ENCODE peak calls at places on chromosomes 7 and 10, in eight cellular contexts. Z, U, C, S, X, D, R and G are unnamed samples.

GRCh38 chr10:121595806-121596667 is 2.2 kb downstream of the FGFR2 start:
- DNase-seq in Z (no peak), U (no peak), C (no peak), S (peak), X (no peak), D (no peak), R (peak), G (no peak)

GRCh38 chr7:41096921-41097320 is 606.0 kb downstream of the INHBA start:
- DNase-seq in Z (no peak), U (no peak), C (no peak), S (no peak), X (no peak), D (no peak), R (no peak), G (no peak)

GRCh38 chr7:128431221-128431620 is 21.4 kb upstream of the IMPDH1 start:
- DNase-seq in Z (no peak), U (no peak), C (no peak), S (peak), X (no peak), D (no peak), R (no peak), G (peak)

GRCh38 chr7:99792983-99793382 is 9.0 kb upstream of the CYP3A4 start:
- DNase-seq in Z (peak), U (no peak), C (no peak), S (no peak), X (no peak), D (no peak), R (no peak), G (no peak)

GRCh38 chr7:69994218-69994617 is 395.9 kb downstream of the AUTS2 start:
- DNase-seq in Z (no peak), U (no peak), C (no peak), S (no peak), X (no peak), D (no peak), R (no peak), G (no peak)

GRCh38 chr7:32500922-32501341 is 5.6 kb downstream of the AVL9 start:
- DNase-seq in Z (no peak), U (peak), C (no peak), S (no peak), X (peak), D (no peak), R (no peak), G (no peak)

GRCh38 chr10:80737209-80737608 is 199.5 kb downstream of the SH2D4B start:
- DNase-seq in Z (no peak), U (peak), C (no peak), S (no peak), X (no peak), D (no peak), R (no peak), G (no peak)

GRCh38 chr10:23157239-23157661 is 34.9 kb upstream of the PTF1A start:
- DNase-seq in Z (no peak), U (peak), C (no peak), S (no peak), X (no peak), D (no peak), R (no peak), G (no peak)

GRCh38 chr10:78461333-78461732 is 427.7 kb downstream of the RPS24 start:
- DNase-seq in Z (no peak), U (no peak), C (no peak), S (no peak), X (no peak), D (no peak), R (peak), G (no peak)

GRCh38 chr10:78605800-78606350 is 462.9 kb upstream of the ZMIZ1 start:
- DNase-seq in Z (no peak), U (no peak), C (peak), S (no peak), X (no peak), D (peak), R (no peak), G (no peak)

GRCh38 chr7:124536156-124536762 is 229.3 kb downstream of the GPR37 start:
- DNase-seq in Z (no peak), U (no peak), C (no peak), S (no peak), X (no peak), D (no peak), R (no peak), G (no peak)

GRCh38 chr10:92814790-92815189 is 33.5 kb upstream of the EXOC6 start:
- DNase-seq in Z (no peak), U (peak), C (no peak), S (no peak), X (no peak), D (no peak), R (no peak), G (no peak)

GRCh38 chr7:80876894-80877414 is 41.9 kb downstream of the SEMA3C start:
- DNase-seq in Z (peak), U (no peak), C (no peak), S (no peak), X (no peak), D (peak), R (no peak), G (no peak)

GRCh38 chr7:107501593-107501992 is 31.7 kb downstream of the GPR22 start:
- DNase-seq in Z (peak), U (no peak), C (peak), S (peak), X (no peak), D (peak), R (no peak), G (no peak)

GRCh38 chr7:74231232-74231590 is 21.4 kb downstream of the LAT2 start:
- DNase-seq in Z (no peak), U (no peak), C (no peak), S (no peak), X (no peak), D (no peak), R (no peak), G (no peak)
- TF ChIP-seq POLR2AphosphoS5 in Z (no peak), U (no peak), C (no peak), S (no peak), X (no peak), D (no peak), R (no peak), G (no peak)

GRCh38 chr10:97362310-97363033 is 27.9 kb upstream of the FRAT2 start:
- DNase-seq in Z (no peak), U (no peak), C (no peak), S (no peak), X (no peak), D (no peak), R (no peak), G (no peak)

GRCh38 chr10:97367126-97367649 is 32.7 kb upstream of the FRAT2 start:
- DNase-seq in Z (no peak), U (no peak), C (no peak), S (no peak), X (no peak), D (no peak), R (no peak), G (no peak)

GRCh38 chr10:97363071-97363470 is 28.5 kb upstream of the FRAT2 start:
- DNase-seq in Z (no peak), U (no peak), C (no peak), S (no peak), X (no peak), D (no peak), R (no peak), G (no peak)

GRCh38 chr10:97366572-97366971 is 32.0 kb upstream of the FRAT2 start:
- DNase-seq in Z (no peak), U (no peak), C (no peak), S (no peak), X (no peak), D (no peak), R (no peak), G (no peak)

GRCh38 chr10:97365761-97366351 is 31.3 kb upstream of the FRAT2 start:
- DNase-seq in Z (no peak), U (no peak), C (no peak), S (no peak), X (peak), D (no peak), R (no peak), G (no peak)
- H3K27ac ChIP-seq in Z (no peak), U (no peak), C (no peak), S (no peak), X (peak), D (no peak), R (peak), G (peak)

GRCh38 chr7:46930336-46930735 is 651.6 kb downstream of the TNS3 start:
- DNase-seq in Z (no peak), U (no peak), C (peak), S (no peak), X (no peak), D (no peak), R (no peak), G (no peak)

GRCh38 chr7:46933596-46933995 is 648.3 kb downstream of the TNS3 start:
- DNase-seq in Z (no peak), U (no peak), C (no peak), S (no peak), X (peak), D (no peak), R (no peak), G (no peak)

GRCh38 chr7:46932266-46932655 is 649.6 kb downstream of the TNS3 start:
- DNase-seq in Z (no peak), U (no peak), C (no peak), S (no peak), X (no peak), D (no peak), R (no peak), G (no peak)

GRCh38 chr7:46934198-46934825 is 647.6 kb downstream of the TNS3 start:
- DNase-seq in Z (no peak), U (no peak), C (no peak), S (no peak), X (peak), D (no peak), R (no peak), G (no peak)

DNA sequence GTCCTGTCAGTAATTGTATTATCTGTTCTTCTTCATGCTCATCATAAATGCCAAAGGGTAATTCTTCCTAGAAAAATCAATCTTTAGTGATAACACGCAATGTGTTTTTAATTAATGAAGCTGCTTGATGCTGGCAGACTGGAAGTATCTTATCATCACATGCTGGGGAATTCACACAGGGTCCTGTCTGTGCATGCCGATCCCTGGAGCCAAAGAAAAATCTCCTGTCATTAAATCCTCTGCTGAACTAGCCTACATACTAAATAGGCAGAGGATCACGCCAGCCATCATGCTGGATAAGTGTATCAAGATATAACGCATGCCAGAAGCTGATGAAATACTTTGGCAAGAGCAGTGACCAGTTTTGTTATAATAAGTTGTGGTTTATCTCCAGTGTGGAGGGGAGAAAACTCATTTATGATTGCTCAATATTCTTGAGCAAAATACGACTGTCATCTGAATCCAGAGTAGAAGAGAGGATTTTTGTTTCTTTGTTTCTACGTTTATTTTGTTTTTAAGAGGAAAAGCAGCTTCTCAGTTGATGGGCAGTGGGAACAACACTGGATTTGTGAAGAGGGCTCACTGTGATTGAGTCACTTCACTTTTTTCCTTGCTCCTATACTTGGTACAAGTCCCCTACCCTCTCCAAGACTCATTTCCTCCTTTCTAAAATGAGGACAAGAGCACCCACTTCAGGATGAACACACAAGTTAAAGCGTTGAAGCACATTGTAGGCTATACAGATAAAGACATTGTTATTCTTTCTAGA is 649.1 kb downstream of the TNS3 start:
- DNase-seq in Z (peak), U (no peak), C (peak), S (peak), X (peak), D (no peak), R (peak), G (no peak)
- TF ChIP-seq POLR2AphosphoS5 in Z (peak), U (no peak), C (no peak), S (no peak), X (no peak), D (no peak), R (no peak), G (no peak)

DNA sequence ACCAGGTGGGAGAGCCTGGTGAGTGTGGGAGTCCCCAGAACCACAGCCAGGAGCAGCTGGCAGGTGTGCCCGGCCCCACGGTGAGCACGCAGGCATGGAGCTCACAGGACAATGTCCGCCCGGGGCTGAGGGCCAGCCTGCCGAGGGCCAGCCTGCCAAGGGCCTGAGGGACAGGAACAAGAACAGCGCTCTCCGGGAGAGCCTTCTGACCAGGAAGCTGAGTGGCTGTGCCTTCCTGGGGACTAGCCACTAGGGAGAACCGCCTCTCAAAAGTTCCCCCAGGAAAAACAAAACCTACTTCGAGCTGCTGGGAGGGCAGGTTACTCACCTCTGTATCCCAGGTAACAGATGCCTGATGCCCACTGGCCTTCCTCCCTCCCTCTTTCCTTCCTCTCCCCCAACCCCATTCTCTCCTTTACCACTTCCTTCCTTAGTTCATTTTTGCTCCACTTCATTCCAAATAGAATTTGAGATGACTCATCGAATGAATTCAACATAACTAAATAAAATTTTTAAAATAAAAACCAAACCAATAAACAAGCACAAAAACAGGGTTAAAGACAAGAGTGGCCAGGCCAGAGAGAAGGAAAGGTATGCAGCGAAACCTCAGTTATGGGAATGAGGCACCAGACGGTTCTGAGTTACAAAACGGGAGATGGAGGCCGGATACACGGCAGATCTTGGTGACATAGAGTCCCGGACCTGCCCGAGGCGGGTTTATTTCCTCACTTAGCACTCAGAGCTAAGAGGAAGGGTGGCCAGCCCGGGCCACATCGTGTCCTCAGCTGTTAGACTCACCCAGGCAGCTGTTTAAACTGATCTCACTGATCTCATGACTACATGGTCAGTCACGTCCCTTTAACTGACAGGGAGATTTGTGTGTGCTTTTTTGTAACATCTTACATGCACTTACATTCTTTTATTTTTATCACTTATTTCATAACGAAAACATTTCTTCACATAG is 128.5 kb downstream of the TNS3 start:
- DNase-seq in Z (no peak), U (no peak), C (peak), S (no peak), X (peak), D (no peak), R (peak), G (peak)
- H3K27ac ChIP-seq in Z (peak), U (peak), C (peak), S (peak), X (no peak), D (no peak), R (peak), G (peak)

GRCh38 chr10:102729090-102730026 is 14.4 kb upstream of the WBP1L start:
- DNase-seq in Z (peak), U (no peak), C (peak), S (peak), X (no peak), D (peak), R (peak), G (peak)
- TF ChIP-seq POLR2AphosphoS5 in Z (no peak), U (peak), C (no peak), S (peak), X (peak), D (no peak), R (no peak), G (peak)

GRCh38 chr10:124698560-124699470 is 45.4 kb downstream of the FAM53B start:
- DNase-seq in Z (no peak), U (no peak), C (no peak), S (no peak), X (no peak), D (no peak), R (no peak), G (no peak)
- H3K27ac ChIP-seq in Z (no peak), U (no peak), C (no peak), S (no peak), X (peak), D (no peak), R (no peak), G (peak)

GRCh38 chr10:124417846-124418725 is 637 bp downstream of the OAT start:
- DNase-seq in Z (peak), U (no peak), C (no peak), S (peak), X (no peak), D (no peak), R (peak), G (peak)

GRCh38 chr10:124414077-124414476 is 4.6 kb downstream of the OAT start:
- DNase-seq in Z (no peak), U (no peak), C (no peak), S (no peak), X (no peak), D (no peak), R (no peak), G (no peak)

GRCh38 chr10:124415210-124415609 is 3.5 kb downstream of the OAT start:
- DNase-seq in Z (no peak), U (no peak), C (no peak), S (no peak), X (no peak), D (no peak), R (no peak), G (no peak)

GRCh38 chr10:124418726-124419501 is at the start of gene OAT:
- DNase-seq in Z (peak), U (peak), C (peak), S (peak), X (peak), D (peak), R (peak), G (peak)

GRCh38 chr10:124416733-124417132 is 2.0 kb downstream of the OAT start:
- DNase-seq in Z (no peak), U (no peak), C (no peak), S (no peak), X (no peak), D (no peak), R (no peak), G (no peak)
- TF ChIP-seq POLR2AphosphoS5 in Z (no peak), U (no peak), C (no peak), S (no peak), X (no peak), D (no peak), R (no peak), G (no peak)

DNA sequence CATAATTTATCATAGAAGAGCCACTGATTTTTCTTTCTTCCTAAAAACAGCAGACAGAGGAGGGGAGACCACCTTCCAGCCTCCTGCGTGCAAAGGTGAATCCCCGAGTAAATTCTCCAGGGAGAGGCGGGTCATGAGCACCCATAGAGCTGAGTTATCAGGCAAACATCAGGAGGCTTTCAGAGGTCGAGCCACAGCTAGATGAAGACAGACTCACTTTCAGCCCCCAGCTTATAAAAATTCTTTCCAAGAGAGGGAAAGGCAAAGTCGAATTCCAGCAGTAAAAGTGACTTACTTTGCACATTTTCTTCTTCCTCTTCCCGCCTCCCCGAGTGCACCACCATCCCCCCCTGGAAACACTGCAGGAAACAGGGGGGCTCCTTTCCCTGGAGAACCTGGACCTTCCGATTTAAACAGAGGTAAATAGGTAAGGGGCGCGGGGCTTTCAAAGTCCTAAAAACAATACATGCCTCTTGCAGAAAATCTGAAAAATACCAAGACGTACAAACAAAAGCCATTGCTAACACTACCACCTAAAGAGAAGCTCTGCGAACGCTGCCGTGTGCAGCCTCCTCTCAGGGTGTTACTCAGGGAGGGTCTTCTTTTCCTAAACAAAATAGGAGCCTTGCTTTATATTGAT is 163.8 kb downstream of the SVIL start:
- DNase-seq in Z (no peak), U (no peak), C (no peak), S (no peak), X (no peak), D (no peak), R (no peak), G (no peak)
- H3K27ac ChIP-seq in Z (no peak), U (peak), C (no peak), S (no peak), X (no peak), D (no peak), R (peak), G (no peak)

GRCh38 chr10:133329401-133330202 is 7.1 kb downstream of the CALY start:
- DNase-seq in Z (peak), U (no peak), C (no peak), S (peak), X (peak), D (no peak), R (peak), G (peak)
- TF ChIP-seq POLR2AphosphoS5 in Z (no peak), U (peak), C (no peak), S (no peak), X (no peak), D (no peak), R (no peak), G (peak)